ENCODE peak calls at places on chromosomes 12 and 14, in six cellular contexts. M is GM12891, Y is H1, B is GM12878, O is K562, H is HepG2. W is an unnamed sample.

GRCh38 chr14:104687601-104688504 is 1.6 kb upstream of the INF2 start:
- DNase-seq in M (no peak), Y (no peak), B (no peak), O (no peak), H (peak; percentile 84), W (no peak)

GRCh38 chr12:28955491-28955890 is 193.6 kb upstream of the FAR2 start:
- DNase-seq in M (no peak), Y (no peak), B (no peak), O (no peak), H (no peak), W (no peak)

GRCh38 chr12:72269491-72269890 is 2.7 kb upstream of the TRHDE start:
- DNase-seq in M (no peak), Y (no peak), B (no peak), O (no peak), H (no peak), W (no peak)

GRCh38 chr12:10331642-10332239 is 24.1 kb downstream of the KLRD1 start:
- DNase-seq in M (no peak), Y (no peak), B (no peak), O (peak; percentile 56), H (peak; percentile 49), W (no peak)

GRCh38 chr12:86772688-86773087 is 516.5 kb upstream of the MGAT4C start:
- DNase-seq in M (no peak), Y (no peak), B (no peak), O (no peak), H (no peak), W (no peak)

GRCh38 chr12:5808956-5809355 is 136.1 kb downstream of the ANO2 start:
- DNase-seq in M (no peak), Y (no peak), B (no peak), O (no peak), H (no peak), W (no peak)

GRCh38 chr14:93023039-93023438 is 92.7 kb downstream of the ITPK1 start:
- DNase-seq in M (no peak), Y (no peak), B (no peak), O (peak; percentile 47), H (peak; percentile 78), W (no peak)

GRCh38 chr14:36066636-36067035 is 109.9 kb downstream of the PTCSC3 start:
- DNase-seq in M (no peak), Y (no peak), B (no peak), O (no peak), H (no peak), W (no peak)

GRCh38 chr14:60164404-60164716 is 838 bp downstream of the DHRS7 start:
- DNase-seq in M (no peak), Y (no peak), B (peak; percentile 39), O (no peak), H (peak; percentile 57), W (no peak)

GRCh38 chr14:56309198-56309597 is 191.0 kb downstream of the PELI2 start:
- DNase-seq in M (no peak), Y (no peak), B (no peak), O (no peak), H (no peak), W (no peak)

GRCh38 chr14:92513966-92514843 is 624 bp downstream of the RIN3 start:
- DNase-seq in M (no peak), Y (peak; percentile 61), B (no peak), O (no peak), H (peak; percentile 36), W (peak; percentile 40)

GRCh38 chr12:123076604-123077297 is 74.1 kb downstream of the PITPNM2 start:
- DNase-seq in M (peak; percentile 60), Y (no peak), B (no peak), O (no peak), H (no peak), W (no peak)

GRCh38 chr14:92677087-92677668 is 71.2 kb downstream of the LGMN start:
- DNase-seq in M (peak; percentile 78), Y (no peak), B (peak; percentile 99), O (no peak), H (no peak), W (peak; percentile 76)

GRCh38 chr14:89578048-89578619 is 161.1 kb upstream of the FOXN3 start:
- DNase-seq in M (no peak), Y (no peak), B (no peak), O (no peak), H (no peak), W (no peak)

GRCh38 chr14:31484754-31485153 is 3.1 kb downstream of the GPR33 start:
- DNase-seq in M (no peak), Y (no peak), B (no peak), O (no peak), H (no peak), W (no peak)

GRCh38 chr12:85805654-85806053 is 30.6 kb downstream of the RASSF9 start:
- DNase-seq in M (no peak), Y (no peak), B (no peak), O (no peak), H (no peak), W (no peak)

GRCh38 chr12:72272731-72273498 is 745 bp downstream of the TRHDE start:
- DNase-seq in M (peak; percentile 11), Y (peak; percentile 67), B (no peak), O (no peak), H (no peak), W (peak; percentile 5)

GRCh38 chr14:94548999-94549985 is 11.9 kb upstream of the SERPINA4 start:
- DNase-seq in M (peak; percentile 47), Y (peak; percentile 98), B (no peak), O (peak; percentile 41), H (peak; percentile 56), W (peak; percentile 44)

GRCh38 chr12:95613021-95613420 is 61.7 kb upstream of the USP44 start:
- DNase-seq in M (no peak), Y (no peak), B (no peak), O (no peak), H (no peak), W (no peak)

GRCh38 chr12:95611676-95612309 is 60.5 kb upstream of the USP44 start:
- DNase-seq in M (no peak), Y (no peak), B (no peak), O (no peak), H (peak; percentile 62), W (no peak)

GRCh38 chr12:95620171-95620570 is 68.9 kb upstream of the USP44 start:
- DNase-seq in M (no peak), Y (no peak), B (no peak), O (no peak), H (no peak), W (no peak)

GRCh38 chr12:95614384-95614982 is 63.2 kb upstream of the USP44 start:
- DNase-seq in M (no peak), Y (no peak), B (no peak), O (no peak), H (no peak), W (no peak)

DNA sequence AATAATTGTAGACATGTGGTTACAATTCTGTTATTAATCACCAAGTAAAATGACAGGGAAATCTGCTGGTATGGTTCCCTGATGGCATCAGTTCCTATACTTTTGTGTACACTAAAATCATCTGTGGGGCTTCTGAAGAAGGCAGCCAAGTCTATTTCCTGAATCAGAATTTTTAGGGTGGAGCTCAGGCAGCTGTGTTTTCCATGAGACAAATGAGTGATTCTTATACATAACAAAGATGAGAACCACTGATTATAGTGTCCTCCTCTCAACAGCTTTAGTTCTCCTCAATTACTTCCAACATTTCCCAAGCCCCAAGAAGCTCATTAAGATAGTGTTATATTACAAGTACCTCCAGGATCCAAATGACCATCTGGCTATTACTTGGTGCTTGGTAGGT is 64.5 kb upstream of the USP44 start:
- DNase-seq in M (no peak), Y (no peak), B (no peak), O (no peak), H (no peak), W (no peak)
- TF ChIP-seq POLR2AphosphoS5 in M (no peak), Y (no peak), B (no peak), O (no peak), H (no peak), W (no peak)

DNA sequence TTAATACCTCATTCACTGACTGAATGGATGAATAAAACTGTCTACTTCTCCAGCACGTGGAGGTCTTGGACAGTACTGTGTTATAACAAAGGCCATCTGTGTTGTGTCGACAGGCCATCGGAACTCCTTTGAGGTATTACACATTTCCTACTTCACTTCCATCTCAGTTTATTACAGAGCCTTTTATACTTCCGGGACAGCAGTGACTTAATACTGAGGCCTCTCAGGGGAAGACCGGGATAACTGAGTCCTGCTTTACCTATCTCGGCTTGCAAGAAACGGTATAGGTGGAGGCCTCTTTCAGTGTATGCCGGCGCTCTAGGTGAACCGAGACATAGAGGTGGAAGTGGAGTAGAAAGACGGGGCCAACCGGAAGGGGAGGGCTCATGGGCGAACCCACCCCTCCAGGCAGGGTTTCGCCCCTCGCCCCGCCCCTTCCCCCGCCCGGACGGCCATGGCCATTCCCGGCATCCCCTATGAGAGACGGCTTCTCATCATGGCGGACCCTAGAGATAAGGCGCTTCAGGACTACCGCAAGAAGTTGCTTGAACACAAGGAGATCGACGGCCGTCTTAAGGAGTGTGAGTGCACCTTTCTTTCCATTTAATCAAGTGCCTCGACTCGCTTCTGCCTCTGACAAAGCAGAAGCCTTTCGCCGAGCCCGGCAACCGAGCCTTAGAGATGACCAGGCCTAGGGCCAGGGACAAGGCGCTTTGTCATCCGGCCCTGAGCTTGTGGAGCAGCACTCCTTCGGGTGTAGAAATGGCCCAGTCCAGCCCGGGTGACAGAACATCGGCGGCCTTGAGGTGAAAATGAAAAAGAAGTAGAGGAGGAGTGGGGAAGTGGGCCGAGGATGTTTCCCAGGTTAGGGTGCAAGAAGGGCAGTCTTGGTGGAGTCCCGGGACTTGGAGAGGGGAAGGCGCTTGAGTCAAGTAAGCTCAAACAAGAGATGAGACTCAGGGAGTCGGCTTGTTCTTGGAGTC is at the start of gene PSMC6:
- DNase-seq in M (peak; percentile 69), Y (peak; percentile 92), B (peak; percentile 74), O (peak; percentile 93), H (peak; percentile 89), W (peak; percentile 78)
- TF ChIP-seq POLR2A in M (peak; percentile 84), Y (peak; percentile 95), B (peak; percentile 91), O (peak; percentile 94), H (peak; percentile 90), W (peak; percentile 84)

GRCh38 chr12:58980768-58981167 is 60.5 kb upstream of the LRIG3 start:
- DNase-seq in M (no peak), Y (no peak), B (no peak), O (no peak), H (no peak), W (no peak)
- TF ChIP-seq TAF1 in M (no peak), Y (no peak), B (no peak), O (no peak), H (no peak), W (no peak)

GRCh38 chr14:76956253-76957090 is 72.0 kb downstream of the IRF2BPL start:
- DNase-seq in M (peak; percentile 52), Y (peak; percentile 91), B (no peak), O (peak; percentile 93), H (peak; percentile 89), W (no peak)
- TF ChIP-seq POLR2AphosphoS5 in M (peak; percentile 78), Y (no peak), B (peak; percentile 65), O (peak; percentile 39), H (peak; percentile 32), W (peak; percentile 47)

GRCh38 chr14:39433452-39433813 is 1.2 kb upstream of the FBXO33 start:
- DNase-seq in M (no peak), Y (no peak), B (no peak), O (no peak), H (no peak), W (no peak)
- TF ChIP-seq POLR2A in M (no peak), Y (no peak), B (no peak), O (no peak), H (no peak), W (no peak)